ENCODE peak calls at places on chromosomes 12 and 14, in four cellular contexts. B, O, C and N are unnamed samples.

GRCh38 chr12:39329015-39329414 is 113.9 kb downstream of the KIF21A start:
- DNase-seq in C (no peak), B (no peak), O (no peak), N (no peak)

GRCh38 chr12:47277972-47278448 is 198.3 kb upstream of the AMIGO2 start:
- DNase-seq in C (no peak), O (no peak), B (no peak), N (no peak)

GRCh38 chr12:45329702-45330101 is 113.8 kb downstream of the ANO6 start:
- DNase-seq in B (no peak), O (no peak), C (no peak), N (no peak)

GRCh38 chr14:36661506-36662257 is at the start of gene PAX9:
- DNase-seq in O (peak), B (peak), C (no peak), N (peak)

GRCh38 chr12:91108196-91108595 is 3.1 kb downstream of the LUM start:
- DNase-seq in O (no peak), B (no peak), C (no peak), N (no peak)

GRCh38 chr12:76948895-76949294 is 70.1 kb upstream of the CSRP2 start:
- DNase-seq in O (no peak), C (no peak), B (no peak), N (no peak)

GRCh38 chr12:47773062-47773857 is at the start of gene SLC48A1:
- DNase-seq in B (peak), C (peak), O (peak), N (no peak)

GRCh38 chr12:115313929-115314328 is 630.0 kb upstream of the TBX3 start:
- DNase-seq in O (no peak), B (no peak), C (no peak), N (no peak)

GRCh38 chr12:3933074-3933818 is 60.0 kb upstream of the PARP11 start:
- DNase-seq in B (no peak), C (peak), O (no peak), N (no peak)

GRCh38 chr12:7694556-7694955 is 1.0 kb downstream of the GDF3 start:
- DNase-seq in O (no peak), B (no peak), C (no peak), N (no peak)